ENCODE peak calls at places on chromosome 17, in six cellular contexts. O is lower lobe of right lung; H is esophagus muscularis mucosa; A is hypothalamus; E is PC-9; L is activated CD4-positive, alpha-beta T cell treated with anti-CD3 and anti-CD28 coated beads for 48 hours. R is an unnamed sample.

GRCh38 chr17:81713004-81713555 is 996 bp downstream of the SLC25A10 start:
- DNase-seq in O (no peak), H (no peak), A (no peak), E (peak; percentile 58), L (no peak), R (no peak)

GRCh38 chr17:17298108-17298507 is 5.1 kb upstream of the NT5M start:
- DNase-seq in O (no peak), H (no peak), A (no peak), E (no peak), L (no peak), R (no peak)

GRCh38 chr17:73628642-73629552 is 15.3 kb downstream of the SDK2 start:
- DNase-seq in O (no peak), H (no peak), A (no peak), E (no peak), L (no peak), R (no peak)

GRCh38 chr17:31674305-31674704 is 184.7 kb downstream of the COPRS start:
- DNase-seq in O (no peak), H (no peak), A (no peak), E (peak; percentile 48), L (no peak), R (no peak)

GRCh38 chr17:57811633-57812280 is 38.1 kb downstream of the MRPS23 start:
- DNase-seq in O (no peak), H (peak; percentile 72), A (no peak), E (no peak), L (no peak), R (no peak)

GRCh38 chr17:77995146-77995852 is 36.8 kb downstream of the TNRC6C start:
- DNase-seq in O (no peak), H (no peak), A (no peak), E (no peak), L (peak; percentile 42), R (no peak)

GRCh38 chr17:67281736-67282135 is 36.7 kb upstream of the HELZ start:
- DNase-seq in O (no peak), H (no peak), A (no peak), E (peak; percentile 53), L (no peak), R (no peak)

GRCh38 chr17:80751460-80752368 is 207.1 kb downstream of the RPTOR start:
- DNase-seq in O (no peak), H (no peak), A (no peak), E (no peak), L (no peak), R (no peak)

GRCh38 chr17:4140125-4140524 is 2.7 kb downstream of the ZZEF1 start:
- DNase-seq in O (no peak), H (no peak), A (no peak), E (no peak), L (no peak), R (no peak)

GRCh38 chr17:62824290-62825135 is 16.4 kb upstream of the MARCHF10 start:
- DNase-seq in O (no peak), H (peak; percentile 45), A (no peak), E (peak; percentile 98), L (no peak), R (no peak)

GRCh38 chr17:75845058-75845711 is 981 bp upstream of the UNC13D start:
- DNase-seq in O (peak; percentile 92), H (no peak), A (no peak), E (peak; percentile 89), L (peak; percentile 85), R (peak; percentile 94)

GRCh38 chr17:31318298-31319190 is 2.9 kb downstream of the EVI2A start:
- DNase-seq in O (no peak), H (no peak), A (no peak), E (no peak), L (peak; percentile 70), R (peak; percentile 80)

GRCh38 chr17:80878876-80879722 is 112.5 kb upstream of the CHMP6 start:
- DNase-seq in O (no peak), H (no peak), A (no peak), E (no peak), L (no peak), R (peak; percentile 42)

GRCh38 chr17:6681176-6681575 is 29.6 kb downstream of the C17orf100 start:
- DNase-seq in O (no peak), H (no peak), A (no peak), E (no peak), L (no peak), R (no peak)

GRCh38 chr17:74393323-74393942 is 26.1 kb downstream of the GPR142 start:
- DNase-seq in O (no peak), H (no peak), A (no peak), E (no peak), L (no peak), R (no peak)

GRCh38 chr17:59842901-59843652 is 49.7 kb downstream of the TUBD1 start:
- DNase-seq in O (peak; percentile 56), H (no peak), A (no peak), E (peak; percentile 100), L (peak; percentile 81), R (peak; percentile 60)

GRCh38 chr17:3944485-3945388 is 19.5 kb downstream of the ATP2A3 start:
- DNase-seq in O (no peak), H (no peak), A (no peak), E (no peak), L (peak; percentile 57), R (no peak)

GRCh38 chr17:41773731-41774193 is 12.7 kb downstream of the JUP start:
- DNase-seq in O (no peak), H (no peak), A (no peak), E (no peak), L (no peak), R (no peak)

R was measured in CD14-positive monocyte.